ENCODE peak calls at places on chromosome 15, in six cellular contexts. One of them, this sample, is unnamed.

GRCh38 chr15:85047271-85047948 is 65.8 kb downstream of the PDE8A start:
- DNase-seq in A549: peak; percentile 99
- DNase-seq in K562: peak; percentile 61
- DNase-seq in endothelial cell of umbilical vein: peak; percentile 97
- DNase-seq in GM12878: no peak
- DNase-seq in HepG2: peak; percentile 95
- DNase-seq in this sample: peak; percentile 31

GRCh38 chr15:52329980-52330379 is 34.4 kb upstream of the MYO5C start:
- DNase-seq in A549: no peak
- DNase-seq in K562: no peak
- DNase-seq in endothelial cell of umbilical vein: no peak
- DNase-seq in GM12878: no peak
- DNase-seq in HepG2: no peak
- DNase-seq in this sample: no peak

GRCh38 chr15:81377871-81378270 is 3.9 kb upstream of the TMC3 start:
- DNase-seq in A549: no peak
- DNase-seq in K562: no peak
- DNase-seq in endothelial cell of umbilical vein: no peak
- DNase-seq in GM12878: no peak
- DNase-seq in HepG2: no peak
- DNase-seq in this sample: no peak

GRCh38 chr15:68210409-68210756 is 5.3 kb upstream of the CALML4 start:
- DNase-seq in A549: no peak
- DNase-seq in K562: no peak
- DNase-seq in endothelial cell of umbilical vein: no peak
- DNase-seq in GM12878: no peak
- DNase-seq in HepG2: no peak
- DNase-seq in this sample: no peak

GRCh38 chr15:65476942-65477341 is 40.5 kb downstream of the DPP8 start:
- DNase-seq in A549: no peak
- DNase-seq in K562: no peak
- DNase-seq in endothelial cell of umbilical vein: no peak
- DNase-seq in GM12878: no peak
- DNase-seq in HepG2: no peak
- DNase-seq in this sample: peak; percentile 14

GRCh38 chr15:41841131-41841530 is 2.5 kb downstream of the PLA2G4B start:
- DNase-seq in A549: no peak
- DNase-seq in K562: no peak
- DNase-seq in endothelial cell of umbilical vein: no peak
- DNase-seq in GM12878: no peak
- DNase-seq in HepG2: no peak
- DNase-seq in this sample: no peak

GRCh38 chr15:55224892-55225291 is 28.2 kb upstream of the RSL24D1 start:
- DNase-seq in A549: no peak
- DNase-seq in K562: no peak
- DNase-seq in endothelial cell of umbilical vein: no peak
- DNase-seq in GM12878: peak; percentile 48
- DNase-seq in HepG2: no peak
- DNase-seq in this sample: peak; percentile 78

GRCh38 chr15:64634576-64635485 is 140.6 kb downstream of the RBPMS2 start:
- DNase-seq in A549: peak; percentile 59
- DNase-seq in K562: no peak
- DNase-seq in endothelial cell of umbilical vein: peak; percentile 79
- DNase-seq in GM12878: peak; percentile 91
- DNase-seq in HepG2: peak; percentile 72
- DNase-seq in this sample: no peak

GRCh38 chr15:41827290-41827879 is 507 bp upstream of the JMJD7 start:
- DNase-seq in A549: no peak
- DNase-seq in K562: no peak
- DNase-seq in endothelial cell of umbilical vein: peak; percentile 9
- DNase-seq in GM12878: no peak
- DNase-seq in HepG2: no peak
- DNase-seq in this sample: no peak

GRCh38 chr15:78047631-78048409 is 29.7 kb downstream of the TBC1D2B start:
- DNase-seq in A549: no peak
- DNase-seq in K562: no peak
- DNase-seq in endothelial cell of umbilical vein: peak; percentile 45
- DNase-seq in GM12878: no peak
- DNase-seq in HepG2: no peak
- DNase-seq in this sample: peak; percentile 98

GRCh38 chr15:57624730-57625129 is 33.0 kb downstream of the MYZAP start:
- DNase-seq in A549: no peak
- DNase-seq in K562: no peak
- DNase-seq in endothelial cell of umbilical vein: no peak
- DNase-seq in GM12878: no peak
- DNase-seq in HepG2: no peak
- DNase-seq in this sample: no peak

GRCh38 chr15:57485869-57486268 is 105.8 kb upstream of the MYZAP start:
- DNase-seq in A549: peak; percentile 88
- DNase-seq in K562: no peak
- DNase-seq in endothelial cell of umbilical vein: peak; percentile 82
- DNase-seq in GM12878: no peak
- DNase-seq in HepG2: peak; percentile 81
- DNase-seq in this sample: no peak

GRCh38 chr15:55016225-55016624 is 180.5 kb downstream of the RSL24D1 start:
- DNase-seq in A549: no peak
- DNase-seq in K562: no peak
- DNase-seq in endothelial cell of umbilical vein: no peak
- DNase-seq in GM12878: no peak
- DNase-seq in HepG2: no peak
- DNase-seq in this sample: no peak

GRCh38 chr15:66115568-66116206 is 137.9 kb downstream of the MEGF11 start:
- DNase-seq in A549: no peak
- DNase-seq in K562: no peak
- DNase-seq in endothelial cell of umbilical vein: no peak
- DNase-seq in GM12878: no peak
- DNase-seq in HepG2: no peak
- DNase-seq in this sample: no peak

GRCh38 chr15:90016721-90017120 is 15.6 kb downstream of the ZNF710 start:
- DNase-seq in A549: no peak
- DNase-seq in K562: no peak
- DNase-seq in endothelial cell of umbilical vein: no peak
- DNase-seq in GM12878: no peak
- DNase-seq in HepG2: no peak
- DNase-seq in this sample: no peak

GRCh38 chr15:40454904-40455391 is 14.2 kb downstream of the BAHD1 start:
- DNase-seq in A549: no peak
- DNase-seq in K562: peak; percentile 35
- DNase-seq in endothelial cell of umbilical vein: no peak
- DNase-seq in GM12878: no peak
- DNase-seq in HepG2: no peak
- DNase-seq in this sample: peak; percentile 86

GRCh38 chr15:58182460-58183163 is 44.4 kb downstream of the AQP9 start:
- DNase-seq in A549: peak; percentile 65
- DNase-seq in K562: peak; percentile 79
- DNase-seq in endothelial cell of umbilical vein: peak; percentile 76
- DNase-seq in GM12878: no peak
- DNase-seq in HepG2: peak; percentile 37
- DNase-seq in this sample: peak; percentile 53

GRCh38 chr15:100120111-100120510 is 221.7 kb downstream of the ADAMTS17 start:
- DNase-seq in A549: no peak
- DNase-seq in K562: no peak
- DNase-seq in endothelial cell of umbilical vein: no peak
- DNase-seq in GM12878: no peak
- DNase-seq in HepG2: no peak
- DNase-seq in this sample: peak; percentile 54

GRCh38 chr15:33022629-33023028 is 171.9 kb downstream of the FMN1 start:
- DNase-seq in A549: no peak
- DNase-seq in K562: no peak
- DNase-seq in endothelial cell of umbilical vein: peak; percentile 80
- DNase-seq in GM12878: no peak
- DNase-seq in HepG2: no peak
- DNase-seq in this sample: no peak

GRCh38 chr15:80850941-80851451 is 71.8 kb downstream of the CEMIP start:
- DNase-seq in A549: no peak
- DNase-seq in K562: no peak
- DNase-seq in endothelial cell of umbilical vein: no peak
- DNase-seq in GM12878: no peak
- DNase-seq in HepG2: peak; percentile 10
- DNase-seq in this sample: no peak

GRCh38 chr15:60120100-60120499 is 116.0 kb downstream of the FOXB1 start:
- DNase-seq in A549: no peak
- DNase-seq in K562: no peak
- DNase-seq in endothelial cell of umbilical vein: no peak
- DNase-seq in GM12878: no peak
- DNase-seq in HepG2: no peak
- DNase-seq in this sample: no peak

GRCh38 chr15:73858062-73858461 is 15.3 kb upstream of the TBC1D21 start:
- DNase-seq in A549: no peak
- DNase-seq in K562: peak; percentile 57
- DNase-seq in endothelial cell of umbilical vein: no peak
- DNase-seq in GM12878: no peak
- DNase-seq in HepG2: no peak
- DNase-seq in this sample: peak; percentile 55

GRCh38 chr15:66237513-66238235 is 15.9 kb downstream of the MEGF11 start:
- DNase-seq in A549: no peak
- DNase-seq in K562: no peak
- DNase-seq in endothelial cell of umbilical vein: no peak
- DNase-seq in GM12878: no peak
- DNase-seq in HepG2: no peak
- DNase-seq in this sample: no peak

GRCh38 chr15:31975446-31976229 is 54.7 kb upstream of the CHRNA7 start:
- DNase-seq in A549: peak; percentile 40
- DNase-seq in K562: no peak
- DNase-seq in endothelial cell of umbilical vein: no peak
- DNase-seq in GM12878: no peak
- DNase-seq in HepG2: no peak
- DNase-seq in this sample: peak; percentile 8

GRCh38 chr15:56192659-56193442 is 50.8 kb downstream of the RFX7 start:
- DNase-seq in A549: no peak
- DNase-seq in K562: no peak
- DNase-seq in endothelial cell of umbilical vein: no peak
- DNase-seq in GM12878: no peak
- DNase-seq in HepG2: no peak
- DNase-seq in this sample: peak; percentile 18

DNA sequence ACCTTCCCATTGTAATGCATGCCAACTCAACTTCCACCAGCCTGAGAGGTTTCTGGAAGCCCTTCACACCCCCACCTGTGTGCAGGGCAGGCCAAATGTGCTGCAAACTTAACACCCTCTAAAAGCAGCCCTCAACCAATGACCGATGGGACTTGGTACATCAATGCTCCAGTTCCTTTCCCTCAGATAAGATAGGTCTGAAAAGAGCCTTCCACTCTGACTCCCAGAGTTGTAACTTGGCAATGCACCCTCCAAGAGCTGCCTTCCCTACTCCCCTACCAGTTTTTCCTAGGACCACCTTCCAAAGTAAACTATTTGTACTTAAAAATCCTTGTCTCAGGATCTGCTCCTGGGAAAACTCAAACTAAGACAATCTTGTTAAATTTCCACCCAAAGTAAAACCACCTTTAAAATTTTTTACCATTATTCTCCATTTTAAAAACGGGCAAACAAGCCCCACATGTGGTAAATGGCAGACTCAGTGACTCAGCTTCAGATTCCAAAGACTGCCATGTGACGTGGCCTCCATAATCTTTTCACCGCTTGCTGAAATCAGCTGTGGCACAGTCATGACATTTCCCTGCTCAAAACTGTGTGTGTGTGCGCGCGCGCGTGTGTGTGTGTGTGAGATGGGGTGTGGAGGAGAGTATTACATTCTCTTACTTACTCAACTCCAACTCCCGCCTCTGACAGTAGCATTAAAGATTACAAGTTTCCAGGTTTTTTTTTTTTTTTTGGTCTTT is 17.2 kb downstream of the RASGRP1 start:
- DNase-seq in A549: no peak
- DNase-seq in K562: peak; percentile 26
- DNase-seq in endothelial cell of umbilical vein: no peak
- DNase-seq in GM12878: no peak
- DNase-seq in HepG2: no peak
- DNase-seq in this sample: no peak
- TF ChIP-seq MYC in A549: no peak
- TF ChIP-seq MYC in K562: peak; percentile 35
- TF ChIP-seq MYC in endothelial cell of umbilical vein: no peak
- TF ChIP-seq MYC in GM12878: no peak
- TF ChIP-seq MYC in HepG2: no peak
- TF ChIP-seq MYC in this sample: no peak

DNA sequence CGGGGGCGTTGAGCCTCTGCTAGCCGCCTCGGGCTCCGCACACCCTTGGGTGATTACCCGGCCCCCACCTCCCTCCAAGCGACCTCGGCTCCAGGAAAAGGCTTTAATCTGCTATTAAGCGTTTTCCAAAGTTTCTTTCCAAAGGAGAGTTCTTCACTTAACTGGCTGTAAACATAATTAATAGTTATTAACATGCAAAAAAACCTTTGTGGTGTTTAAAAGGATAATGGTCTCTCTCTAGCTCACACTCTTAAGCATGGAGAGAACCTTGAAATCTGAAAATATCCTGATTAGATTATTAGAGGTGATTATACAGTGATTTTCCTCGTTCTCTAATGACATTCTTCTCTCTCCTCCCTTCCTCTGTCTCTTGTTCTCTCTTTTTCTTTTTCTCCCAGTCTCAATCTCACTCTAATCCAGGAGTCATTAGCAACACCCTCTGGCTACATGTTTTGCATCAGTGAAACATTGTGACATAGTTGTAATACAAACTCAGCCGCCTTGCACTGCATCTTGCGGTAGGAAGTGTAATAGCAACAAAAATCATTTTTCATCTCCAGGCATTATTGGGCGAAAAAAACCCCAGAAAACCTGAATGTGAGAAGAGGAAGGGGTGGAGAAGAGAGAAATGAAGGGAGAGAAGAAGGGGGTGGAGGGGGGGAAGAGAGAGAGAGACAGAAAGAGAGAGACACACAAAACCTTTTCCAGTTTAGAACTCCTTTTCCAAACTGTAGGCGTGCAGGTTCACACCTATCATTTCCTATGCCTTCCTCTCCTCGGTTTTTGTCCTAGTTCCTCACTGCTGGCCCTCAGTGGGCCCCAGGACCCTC is 24.4 kb downstream of the NR2F2 start:
- DNase-seq in A549: peak; percentile 76
- DNase-seq in K562: no peak
- DNase-seq in endothelial cell of umbilical vein: peak; percentile 85
- DNase-seq in GM12878: no peak
- DNase-seq in HepG2: peak; percentile 56
- DNase-seq in this sample: peak; percentile 87
- TF ChIP-seq MYC in A549: no peak
- TF ChIP-seq MYC in K562: no peak
- TF ChIP-seq MYC in endothelial cell of umbilical vein: no peak
- TF ChIP-seq MYC in GM12878: no peak
- TF ChIP-seq MYC in HepG2: no peak
- TF ChIP-seq MYC in this sample: peak; percentile 43

GRCh38 chr15:70617911-70618287 is 145.5 kb downstream of the UACA start:
- DNase-seq in A549: no peak
- DNase-seq in K562: no peak
- DNase-seq in endothelial cell of umbilical vein: no peak
- DNase-seq in GM12878: no peak
- DNase-seq in HepG2: no peak
- DNase-seq in this sample: no peak
- TF ChIP-seq MYC in A549: no peak
- TF ChIP-seq MYC in K562: no peak
- TF ChIP-seq MYC in endothelial cell of umbilical vein: no peak
- TF ChIP-seq MYC in GM12878: no peak
- TF ChIP-seq MYC in HepG2: no peak
- TF ChIP-seq MYC in this sample: no peak

DNA sequence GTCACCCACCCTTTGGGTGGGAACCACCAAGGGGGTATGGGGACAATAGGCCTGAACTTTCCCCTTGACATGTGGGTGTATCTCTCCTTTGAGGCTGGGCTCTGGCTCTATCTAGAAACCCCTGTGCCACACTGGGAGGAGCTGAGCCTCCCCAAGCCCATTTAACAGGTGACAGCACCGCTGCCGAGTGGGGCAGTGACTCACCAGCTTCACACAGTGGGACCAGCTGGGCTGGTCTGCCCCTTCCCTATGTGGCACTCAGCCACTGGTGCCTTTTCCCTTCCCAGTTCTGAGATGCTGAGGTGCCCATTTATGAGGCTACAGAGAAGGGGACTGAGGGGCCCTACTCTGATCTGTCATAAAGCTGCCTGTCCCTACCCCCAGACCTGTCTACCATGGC is 5.1 kb downstream of the PSTPIP1 start:
- DNase-seq in A549: no peak
- DNase-seq in K562: no peak
- DNase-seq in endothelial cell of umbilical vein: no peak
- DNase-seq in GM12878: no peak
- DNase-seq in HepG2: no peak
- DNase-seq in this sample: no peak
- TF ChIP-seq MYC in A549: no peak
- TF ChIP-seq MYC in K562: no peak
- TF ChIP-seq MYC in endothelial cell of umbilical vein: no peak
- TF ChIP-seq MYC in GM12878: no peak
- TF ChIP-seq MYC in HepG2: no peak
- TF ChIP-seq MYC in this sample: no peak

This sample was measured in NB4.